ENCODE peak calls at places on chromosome 1, in five cellular contexts. One of them, this sample, is unnamed.
A peak's percentile ranks its signal among the peaks of the same experiment; 100 is the strongest.

GRCh38 chr1:30321216-30321910 is 402.0 kb downstream of the MATN1 start:
- DNase-seq in CD4-positive, CD25-positive, alpha-beta regulatory T cell: no peak
- DNase-seq in sigmoid colon: no peak
- DNase-seq in AG04450: no peak
- DNase-seq in adrenal gland: no peak
- DNase-seq in this sample: no peak

GRCh38 chr1:68104155-68104554 is 53.7 kb upstream of the DIRAS3 start:
- DNase-seq in sigmoid colon: no peak
- DNase-seq in AG04450: peak; percentile 71
- DNase-seq in CD4-positive, CD25-positive, alpha-beta regulatory T cell: no peak
- DNase-seq in adrenal gland: no peak
- DNase-seq in this sample: no peak

GRCh38 chr1:116826818-116827606 is 72.8 kb downstream of the CD2 start:
- DNase-seq in AG04450: no peak
- DNase-seq in adrenal gland: no peak
- DNase-seq in CD4-positive, CD25-positive, alpha-beta regulatory T cell: peak; percentile 83
- DNase-seq in sigmoid colon: no peak
- DNase-seq in this sample: no peak

GRCh38 chr1:121586369-121587229 is 401.8 kb downstream of the SRGAP2C start:
- DNase-seq in AG04450: no peak
- DNase-seq in sigmoid colon: peak; percentile 48
- DNase-seq in adrenal gland: no peak
- DNase-seq in CD4-positive, CD25-positive, alpha-beta regulatory T cell: peak; percentile 4
- DNase-seq in this sample: no peak

GRCh38 chr1:162081316-162081715 is 11.8 kb downstream of the NOS1AP start:
- DNase-seq in adrenal gland: peak; percentile 51
- DNase-seq in AG04450: no peak
- DNase-seq in sigmoid colon: no peak
- DNase-seq in CD4-positive, CD25-positive, alpha-beta regulatory T cell: no peak
- DNase-seq in this sample: no peak

GRCh38 chr1:209641216-209642181 is 10.7 kb downstream of the LAMB3 start:
- DNase-seq in sigmoid colon: peak; percentile 95
- DNase-seq in AG04450: no peak
- DNase-seq in CD4-positive, CD25-positive, alpha-beta regulatory T cell: no peak
- DNase-seq in adrenal gland: peak; percentile 84
- DNase-seq in this sample: peak; percentile 91

GRCh38 chr1:11822091-11822490 is 16.1 kb downstream of the CLCN6 start:
- DNase-seq in CD4-positive, CD25-positive, alpha-beta regulatory T cell: no peak
- DNase-seq in adrenal gland: no peak
- DNase-seq in sigmoid colon: no peak
- DNase-seq in AG04450: no peak
- DNase-seq in this sample: no peak

GRCh38 chr1:92446990-92447681 is 39.6 kb downstream of the GFI1 start:
- DNase-seq in AG04450: no peak
- DNase-seq in CD4-positive, CD25-positive, alpha-beta regulatory T cell: no peak
- DNase-seq in sigmoid colon: no peak
- DNase-seq in adrenal gland: no peak
- DNase-seq in this sample: no peak

GRCh38 chr1:156852414-156852874 is 6.5 kb downstream of the INSRR start:
- DNase-seq in CD4-positive, CD25-positive, alpha-beta regulatory T cell: no peak
- DNase-seq in AG04450: peak; percentile 15
- DNase-seq in adrenal gland: peak; percentile 88
- DNase-seq in sigmoid colon: peak; percentile 79
- DNase-seq in this sample: peak; percentile 85

GRCh38 chr1:224592636-224593579 is 23.2 kb upstream of the CNIH3 start:
- DNase-seq in AG04450: peak; percentile 63
- DNase-seq in CD4-positive, CD25-positive, alpha-beta regulatory T cell: peak; percentile 5
- DNase-seq in sigmoid colon: no peak
- DNase-seq in adrenal gland: no peak
- DNase-seq in this sample: no peak

GRCh38 chr1:88799433-88799832 is 91.9 kb downstream of the GTF2B start:
- DNase-seq in AG04450: no peak
- DNase-seq in sigmoid colon: no peak
- DNase-seq in adrenal gland: no peak
- DNase-seq in CD4-positive, CD25-positive, alpha-beta regulatory T cell: no peak
- DNase-seq in this sample: no peak

GRCh38 chr1:233440952-233441401 is 113.5 kb downstream of the MAP3K21 start:
- DNase-seq in adrenal gland: peak; percentile 35
- DNase-seq in AG04450: no peak
- DNase-seq in sigmoid colon: no peak
- DNase-seq in CD4-positive, CD25-positive, alpha-beta regulatory T cell: peak; percentile 50
- DNase-seq in this sample: no peak

GRCh38 chr1:36223373-36223995 is 759 bp upstream of the THRAP3 start:
- DNase-seq in adrenal gland: peak; percentile 24
- DNase-seq in CD4-positive, CD25-positive, alpha-beta regulatory T cell: peak; percentile 85
- DNase-seq in sigmoid colon: no peak
- DNase-seq in AG04450: no peak
- DNase-seq in this sample: no peak

GRCh38 chr1:61436016-61436415 is 288.9 kb downstream of the TM2D1 start:
- DNase-seq in CD4-positive, CD25-positive, alpha-beta regulatory T cell: peak; percentile 7
- DNase-seq in adrenal gland: no peak
- DNase-seq in sigmoid colon: no peak
- DNase-seq in AG04450: no peak
- DNase-seq in this sample: no peak

GRCh38 chr1:66770240-66770639 is 18.0 kb downstream of the DYNLT5 start:
- DNase-seq in AG04450: no peak
- DNase-seq in CD4-positive, CD25-positive, alpha-beta regulatory T cell: no peak
- DNase-seq in adrenal gland: no peak
- DNase-seq in sigmoid colon: no peak
- DNase-seq in this sample: no peak

GRCh38 chr1:111604931-111605330 is 14.7 kb upstream of the RAP1A start:
- DNase-seq in adrenal gland: no peak
- DNase-seq in sigmoid colon: no peak
- DNase-seq in CD4-positive, CD25-positive, alpha-beta regulatory T cell: no peak
- DNase-seq in AG04450: no peak
- DNase-seq in this sample: no peak

GRCh38 chr1:12150456-12151200 is 16.2 kb upstream of the TNFRSF1B start:
- DNase-seq in adrenal gland: no peak
- DNase-seq in CD4-positive, CD25-positive, alpha-beta regulatory T cell: peak; percentile 90
- DNase-seq in sigmoid colon: no peak
- DNase-seq in AG04450: no peak
- DNase-seq in this sample: no peak

GRCh38 chr1:246629976-246630375 is 63.7 kb downstream of the CNST start:
- DNase-seq in CD4-positive, CD25-positive, alpha-beta regulatory T cell: no peak
- DNase-seq in adrenal gland: no peak
- DNase-seq in AG04450: no peak
- DNase-seq in sigmoid colon: no peak
- DNase-seq in this sample: no peak

GRCh38 chr1:40708750-40709099 is 17.2 kb downstream of the NFYC start:
- DNase-seq in CD4-positive, CD25-positive, alpha-beta regulatory T cell: no peak
- DNase-seq in AG04450: peak; percentile 70
- DNase-seq in sigmoid colon: no peak
- DNase-seq in adrenal gland: no peak
- DNase-seq in this sample: no peak

GRCh38 chr1:1535989-1536937 is 4.2 kb downstream of the TMEM240 start:
- DNase-seq in adrenal gland: no peak
- DNase-seq in CD4-positive, CD25-positive, alpha-beta regulatory T cell: no peak
- DNase-seq in AG04450: no peak
- DNase-seq in sigmoid colon: no peak
- DNase-seq in this sample: no peak

GRCh38 chr1:53197301-53198205 is 929 bp downstream of the CPT2 start:
- DNase-seq in sigmoid colon: peak; percentile 58
- DNase-seq in CD4-positive, CD25-positive, alpha-beta regulatory T cell: peak; percentile 17
- DNase-seq in adrenal gland: no peak
- DNase-seq in AG04450: no peak
- DNase-seq in this sample: no peak

GRCh38 chr1:110565565-110565964 is 40.6 kb downstream of the KCNA2 start:
- DNase-seq in CD4-positive, CD25-positive, alpha-beta regulatory T cell: no peak
- DNase-seq in sigmoid colon: no peak
- DNase-seq in AG04450: no peak
- DNase-seq in adrenal gland: no peak
- DNase-seq in this sample: no peak

GRCh38 chr1:228092342-228093049 is 10.0 kb downstream of the ARF1 start:
- DNase-seq in AG04450: no peak
- DNase-seq in adrenal gland: peak; percentile 7
- DNase-seq in CD4-positive, CD25-positive, alpha-beta regulatory T cell: no peak
- DNase-seq in sigmoid colon: peak; percentile 32
- DNase-seq in this sample: no peak

GRCh38 chr1:243493156-243494129 is 237.6 kb downstream of the SDCCAG8 start:
- DNase-seq in adrenal gland: no peak
- DNase-seq in sigmoid colon: no peak
- DNase-seq in AG04450: no peak
- DNase-seq in CD4-positive, CD25-positive, alpha-beta regulatory T cell: no peak
- DNase-seq in this sample: no peak

GRCh38 chr1:240230821-240231220 is 139.1 kb downstream of the FMN2 start:
- DNase-seq in CD4-positive, CD25-positive, alpha-beta regulatory T cell: no peak
- DNase-seq in adrenal gland: no peak
- DNase-seq in AG04450: no peak
- DNase-seq in sigmoid colon: no peak
- DNase-seq in this sample: no peak

GRCh38 chr1:46630719-46631118 is 14.1 kb upstream of the MOB3C start:
- DNase-seq in AG04450: no peak
- DNase-seq in CD4-positive, CD25-positive, alpha-beta regulatory T cell: no peak
- DNase-seq in sigmoid colon: no peak
- DNase-seq in adrenal gland: no peak
- DNase-seq in this sample: no peak

GRCh38 chr1:1349256-1350012 is at the start of gene DVL1:
- DNase-seq in AG04450: peak; percentile 24
- DNase-seq in CD4-positive, CD25-positive, alpha-beta regulatory T cell: peak; percentile 61
- DNase-seq in adrenal gland: peak; percentile 61
- DNase-seq in sigmoid colon: peak; percentile 87
- DNase-seq in this sample: peak; percentile 64

GRCh38 chr1:7422966-7423365 is 348.1 kb upstream of the VAMP3 start:
- DNase-seq in sigmoid colon: peak; percentile 52
- DNase-seq in CD4-positive, CD25-positive, alpha-beta regulatory T cell: no peak
- DNase-seq in AG04450: no peak
- DNase-seq in adrenal gland: no peak
- DNase-seq in this sample: no peak

GRCh38 chr1:52345252-52345651 is 20.8 kb downstream of the CC2D1B start:
- DNase-seq in sigmoid colon: no peak
- DNase-seq in AG04450: no peak
- DNase-seq in adrenal gland: no peak
- DNase-seq in CD4-positive, CD25-positive, alpha-beta regulatory T cell: no peak
- DNase-seq in this sample: no peak

GRCh38 chr1:9384751-9385245 is 92.1 kb downstream of the SPSB1 start:
- DNase-seq in CD4-positive, CD25-positive, alpha-beta regulatory T cell: no peak
- DNase-seq in sigmoid colon: peak; percentile 83
- DNase-seq in adrenal gland: peak; percentile 81
- DNase-seq in AG04450: no peak
- DNase-seq in this sample: peak; percentile 70

GRCh38 chr1:7383671-7384070 is 387.4 kb upstream of the VAMP3 start:
- DNase-seq in AG04450: no peak
- DNase-seq in CD4-positive, CD25-positive, alpha-beta regulatory T cell: no peak
- DNase-seq in adrenal gland: no peak
- DNase-seq in sigmoid colon: no peak
- DNase-seq in this sample: no peak

GRCh38 chr1:1161683-1162079 is 12.0 kb upstream of the TTLL10 start:
- DNase-seq in AG04450: no peak
- DNase-seq in sigmoid colon: no peak
- DNase-seq in adrenal gland: no peak
- DNase-seq in CD4-positive, CD25-positive, alpha-beta regulatory T cell: no peak
- DNase-seq in this sample: no peak

GRCh38 chr1:220695426-220695825 is 5.3 kb downstream of the C1orf115 start:
- DNase-seq in AG04450: no peak
- DNase-seq in CD4-positive, CD25-positive, alpha-beta regulatory T cell: no peak
- DNase-seq in adrenal gland: no peak
- DNase-seq in sigmoid colon: no peak
- DNase-seq in this sample: no peak

GRCh38 chr1:38942664-38943428 is 1.2 kb upstream of the RHBDL2 start:
- DNase-seq in adrenal gland: no peak
- DNase-seq in sigmoid colon: no peak
- DNase-seq in CD4-positive, CD25-positive, alpha-beta regulatory T cell: no peak
- DNase-seq in AG04450: no peak
- DNase-seq in this sample: no peak
- H3K27ac ChIP-seq in adrenal gland: no peak overlapping the region
- H3K27ac ChIP-seq in sigmoid colon: no peak overlapping the region
- H3K27ac ChIP-seq in CD4-positive, CD25-positive, alpha-beta regulatory T cell: no peak overlapping the region
- H3K27ac ChIP-seq in AG04450: no peak overlapping the region
- H3K27ac ChIP-seq in this sample: no peak overlapping the region

DNA sequence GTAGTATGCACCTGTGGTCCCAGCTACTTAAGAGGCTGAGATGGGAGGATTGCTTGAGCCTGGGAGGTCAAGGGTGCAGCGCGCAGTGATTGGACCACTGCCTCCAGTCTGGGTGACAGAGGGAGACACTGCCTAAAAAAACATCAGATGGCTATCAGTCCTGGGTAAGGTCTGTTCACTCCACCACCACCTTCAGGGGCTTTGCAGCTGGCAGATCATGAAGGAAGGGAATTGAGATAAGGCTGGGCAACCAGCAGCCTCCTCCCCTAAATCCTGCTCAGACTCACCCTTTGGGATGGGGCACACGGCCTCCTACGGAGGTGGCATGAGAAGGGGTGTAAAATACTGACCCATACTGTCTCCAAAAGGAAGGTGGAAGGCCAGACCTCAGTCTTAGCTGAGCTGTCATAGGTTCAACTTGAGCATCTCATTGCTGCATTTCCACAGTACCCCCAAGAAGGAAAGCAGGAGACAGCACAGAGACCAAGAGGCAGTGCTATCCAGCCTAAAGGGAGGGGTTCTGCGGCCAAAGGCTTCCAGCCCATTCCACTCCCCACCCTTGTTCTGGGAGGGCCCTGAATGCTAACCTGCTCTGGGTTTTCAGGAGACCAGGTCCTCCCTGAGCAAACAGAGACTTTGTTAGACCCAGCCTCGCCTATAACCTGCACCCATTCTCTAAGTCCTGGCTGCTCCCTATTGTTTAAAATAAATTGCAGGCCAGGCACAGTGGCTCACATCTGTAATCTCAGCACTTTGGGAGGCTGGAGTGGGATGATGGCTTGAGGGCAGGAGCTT is 13.7 kb downstream of the SLC45A3 start:
- DNase-seq in sigmoid colon: no peak
- DNase-seq in adrenal gland: no peak
- DNase-seq in CD4-positive, CD25-positive, alpha-beta regulatory T cell: no peak
- DNase-seq in AG04450: no peak
- DNase-seq in this sample: no peak
- H3K27ac ChIP-seq in sigmoid colon: no peak overlapping the region
- H3K27ac ChIP-seq in adrenal gland: no peak overlapping the region
- H3K27ac ChIP-seq in CD4-positive, CD25-positive, alpha-beta regulatory T cell: no peak overlapping the region
- H3K27ac ChIP-seq in AG04450: no peak overlapping the region
- H3K27ac ChIP-seq in this sample: no peak overlapping the region

GRCh38 chr1:113135460-113135859 is 62.5 kb downstream of the LRIG2 start:
- DNase-seq in AG04450: no peak
- DNase-seq in adrenal gland: no peak
- DNase-seq in sigmoid colon: no peak
- DNase-seq in CD4-positive, CD25-positive, alpha-beta regulatory T cell: no peak
- DNase-seq in this sample: no peak
- H3K27ac ChIP-seq in AG04450: no peak overlapping the region
- H3K27ac ChIP-seq in adrenal gland: no peak overlapping the region
- H3K27ac ChIP-seq in sigmoid colon: no peak overlapping the region
- H3K27ac ChIP-seq in CD4-positive, CD25-positive, alpha-beta regulatory T cell: no peak overlapping the region
- H3K27ac ChIP-seq in this sample: no peak overlapping the region

DNA sequence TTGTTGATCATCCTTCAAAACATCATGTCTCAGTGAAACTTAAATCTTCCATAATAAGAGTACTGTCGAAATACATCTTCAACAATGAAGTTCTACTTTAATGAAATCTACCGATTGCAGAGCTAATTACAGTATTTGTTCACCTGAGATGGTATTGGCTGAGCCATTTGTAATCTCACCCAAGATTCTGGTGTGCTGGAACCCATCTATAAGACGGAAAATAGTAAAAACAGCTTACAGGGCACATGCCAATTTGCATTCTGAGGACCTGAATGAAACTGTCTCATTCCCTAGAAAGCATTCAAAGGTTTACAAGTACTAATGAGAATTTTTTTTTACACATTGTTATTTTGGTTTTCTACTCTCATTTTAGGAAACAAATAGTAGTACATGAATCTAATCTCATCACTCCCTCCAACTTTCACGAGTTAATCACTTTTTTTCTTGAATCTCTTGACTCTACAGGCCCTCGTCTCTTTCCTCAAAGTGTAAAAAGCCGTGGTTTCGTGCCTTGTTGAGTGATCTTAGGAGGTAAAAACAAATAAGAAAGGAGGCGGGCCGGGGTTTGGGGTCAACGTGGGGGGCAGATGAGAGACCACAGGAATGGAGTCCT is 1.0 kb downstream of the CHML start:
- DNase-seq in adrenal gland: no peak
- DNase-seq in CD4-positive, CD25-positive, alpha-beta regulatory T cell: peak; percentile 42
- DNase-seq in sigmoid colon: no peak
- DNase-seq in AG04450: no peak
- DNase-seq in this sample: no peak
- H3K27ac ChIP-seq in adrenal gland: no peak overlapping the region
- H3K27ac ChIP-seq in CD4-positive, CD25-positive, alpha-beta regulatory T cell: peak overlapping the region; percentile 58
- H3K27ac ChIP-seq in sigmoid colon: peak overlapping the region; percentile 85
- H3K27ac ChIP-seq in AG04450: no peak overlapping the region
- H3K27ac ChIP-seq in this sample: peak overlapping the region; percentile 77

This sample was measured in left ventricle myocardium inferior.